ENCODE peak calls at places on chromosomes 4 and X, in six cellular contexts. One of them, this sample, is unnamed.

GRCh38 chr4:6362896-6363295 is 93.2 kb downstream of the WFS1 start:
- DNase-seq in amygdala: no peak
- DNase-seq in neural crest cell: peak; percentile 68
- DNase-seq in anterior cingulate cortex: no peak
- DNase-seq in adipocyte: peak; percentile 27
- DNase-seq in activated CD4-positive, alpha-beta T cell treated with anti-CD3 and anti-CD28 coated beads, Interleukin-2, amount 10 ng/mL, durations not matched to agents 7 days and 5 days: peak; percentile 53
- DNase-seq in this sample: peak; percentile 49

GRCh38 chr4:76802546-76803021 is 95.4 kb downstream of the SOWAHB start:
- DNase-seq in amygdala: no peak
- DNase-seq in neural crest cell: peak; percentile 16
- DNase-seq in anterior cingulate cortex: no peak
- DNase-seq in adipocyte: no peak
- DNase-seq in activated CD4-positive, alpha-beta T cell treated with anti-CD3 and anti-CD28 coated beads, Interleukin-2, amount 10 ng/mL, durations not matched to agents 7 days and 5 days: no peak
- DNase-seq in this sample: no peak

GRCh38 chr4:182604161-182604591 is 313.0 kb downstream of the DCTD start:
- DNase-seq in amygdala: no peak
- DNase-seq in neural crest cell: no peak
- DNase-seq in anterior cingulate cortex: no peak
- DNase-seq in adipocyte: peak; percentile 19
- DNase-seq in activated CD4-positive, alpha-beta T cell treated with anti-CD3 and anti-CD28 coated beads, Interleukin-2, amount 10 ng/mL, durations not matched to agents 7 days and 5 days: no peak
- DNase-seq in this sample: no peak

GRCh38 chr4:166432125-166432524 is 559.1 kb downstream of the TLL1 start:
- DNase-seq in amygdala: no peak
- DNase-seq in neural crest cell: no peak
- DNase-seq in anterior cingulate cortex: no peak
- DNase-seq in adipocyte: no peak
- DNase-seq in activated CD4-positive, alpha-beta T cell treated with anti-CD3 and anti-CD28 coated beads, Interleukin-2, amount 10 ng/mL, durations not matched to agents 7 days and 5 days: no peak
- DNase-seq in this sample: no peak

GRCh38 chr4:182492456-182492855 is 249.3 kb downstream of the TENM3 start:
- DNase-seq in amygdala: no peak
- DNase-seq in neural crest cell: no peak
- DNase-seq in anterior cingulate cortex: no peak
- DNase-seq in adipocyte: peak; percentile 71
- DNase-seq in activated CD4-positive, alpha-beta T cell treated with anti-CD3 and anti-CD28 coated beads, Interleukin-2, amount 10 ng/mL, durations not matched to agents 7 days and 5 days: no peak
- DNase-seq in this sample: no peak

GRCh38 chrX:70456256-70456655 is 11.6 kb downstream of the DLG3 start:
- DNase-seq in amygdala: no peak
- DNase-seq in neural crest cell: no peak
- DNase-seq in anterior cingulate cortex: no peak
- DNase-seq in adipocyte: no peak
- DNase-seq in activated CD4-positive, alpha-beta T cell treated with anti-CD3 and anti-CD28 coated beads, Interleukin-2, amount 10 ng/mL, durations not matched to agents 7 days and 5 days: no peak
- DNase-seq in this sample: peak; percentile 19

GRCh38 chr4:35151816-35152572 is 1092.3 kb downstream of the ARAP2 start:
- DNase-seq in amygdala: no peak
- DNase-seq in neural crest cell: peak; percentile 16
- DNase-seq in anterior cingulate cortex: no peak
- DNase-seq in adipocyte: no peak
- DNase-seq in activated CD4-positive, alpha-beta T cell treated with anti-CD3 and anti-CD28 coated beads, Interleukin-2, amount 10 ng/mL, durations not matched to agents 7 days and 5 days: no peak
- DNase-seq in this sample: no peak

GRCh38 chrX:26562156-26562555 is 346.2 kb downstream of the MAGEB5 start:
- DNase-seq in amygdala: no peak
- DNase-seq in neural crest cell: no peak
- DNase-seq in anterior cingulate cortex: no peak
- DNase-seq in adipocyte: no peak
- DNase-seq in activated CD4-positive, alpha-beta T cell treated with anti-CD3 and anti-CD28 coated beads, Interleukin-2, amount 10 ng/mL, durations not matched to agents 7 days and 5 days: no peak
- DNase-seq in this sample: no peak

GRCh38 chr4:67198757-67199156 is 346.5 kb downstream of the CENPC start:
- DNase-seq in amygdala: no peak
- DNase-seq in neural crest cell: no peak
- DNase-seq in anterior cingulate cortex: no peak
- DNase-seq in adipocyte: peak; percentile 65
- DNase-seq in activated CD4-positive, alpha-beta T cell treated with anti-CD3 and anti-CD28 coated beads, Interleukin-2, amount 10 ng/mL, durations not matched to agents 7 days and 5 days: no peak
- DNase-seq in this sample: no peak

GRCh38 chr4:39502034-39502658 is 25.1 kb downstream of the UGDH start:
- DNase-seq in amygdala: no peak
- DNase-seq in neural crest cell: no peak
- DNase-seq in anterior cingulate cortex: no peak
- DNase-seq in adipocyte: peak; percentile 85
- DNase-seq in activated CD4-positive, alpha-beta T cell treated with anti-CD3 and anti-CD28 coated beads, Interleukin-2, amount 10 ng/mL, durations not matched to agents 7 days and 5 days: no peak
- DNase-seq in this sample: no peak

GRCh38 chr4:1249731-1250526 is 999 bp upstream of the CTBP1 start:
- DNase-seq in amygdala: no peak
- DNase-seq in neural crest cell: no peak
- DNase-seq in anterior cingulate cortex: no peak
- DNase-seq in adipocyte: no peak
- DNase-seq in activated CD4-positive, alpha-beta T cell treated with anti-CD3 and anti-CD28 coated beads, Interleukin-2, amount 10 ng/mL, durations not matched to agents 7 days and 5 days: peak; percentile 47
- DNase-seq in this sample: peak; percentile 85

GRCh38 chr4:113311047-113311446 is 261.6 kb downstream of the ANK2 start:
- DNase-seq in amygdala: no peak
- DNase-seq in neural crest cell: no peak
- DNase-seq in anterior cingulate cortex: no peak
- DNase-seq in adipocyte: no peak
- DNase-seq in activated CD4-positive, alpha-beta T cell treated with anti-CD3 and anti-CD28 coated beads, Interleukin-2, amount 10 ng/mL, durations not matched to agents 7 days and 5 days: no peak
- DNase-seq in this sample: no peak

GRCh38 chr4:161254375-161254774 is 909.4 kb downstream of the FSTL5 start:
- DNase-seq in amygdala: no peak
- DNase-seq in neural crest cell: no peak
- DNase-seq in anterior cingulate cortex: no peak
- DNase-seq in adipocyte: no peak
- DNase-seq in activated CD4-positive, alpha-beta T cell treated with anti-CD3 and anti-CD28 coated beads, Interleukin-2, amount 10 ng/mL, durations not matched to agents 7 days and 5 days: no peak
- DNase-seq in this sample: no peak

GRCh38 chrX:129497146-129497805 is 26.0 kb downstream of the SMARCA1 start:
- DNase-seq in amygdala: no peak
- DNase-seq in neural crest cell: no peak
- DNase-seq in anterior cingulate cortex: no peak
- DNase-seq in adipocyte: no peak
- DNase-seq in activated CD4-positive, alpha-beta T cell treated with anti-CD3 and anti-CD28 coated beads, Interleukin-2, amount 10 ng/mL, durations not matched to agents 7 days and 5 days: no peak
- DNase-seq in this sample: no peak

GRCh38 chr4:36011381-36011780 is 232.9 kb downstream of the ARAP2 start:
- DNase-seq in amygdala: no peak
- DNase-seq in neural crest cell: no peak
- DNase-seq in anterior cingulate cortex: no peak
- DNase-seq in adipocyte: no peak
- DNase-seq in activated CD4-positive, alpha-beta T cell treated with anti-CD3 and anti-CD28 coated beads, Interleukin-2, amount 10 ng/mL, durations not matched to agents 7 days and 5 days: no peak
- DNase-seq in this sample: no peak

GRCh38 chrX:15913161-15913560 is 58.5 kb upstream of the AP1S2 start:
- DNase-seq in amygdala: no peak
- DNase-seq in neural crest cell: no peak
- DNase-seq in anterior cingulate cortex: no peak
- DNase-seq in adipocyte: no peak
- DNase-seq in activated CD4-positive, alpha-beta T cell treated with anti-CD3 and anti-CD28 coated beads, Interleukin-2, amount 10 ng/mL, durations not matched to agents 7 days and 5 days: no peak
- DNase-seq in this sample: no peak

GRCh38 chr4:151481813-151482212 is 72.8 kb downstream of the FHIP1A start:
- DNase-seq in amygdala: no peak
- DNase-seq in neural crest cell: no peak
- DNase-seq in anterior cingulate cortex: no peak
- DNase-seq in adipocyte: no peak
- DNase-seq in activated CD4-positive, alpha-beta T cell treated with anti-CD3 and anti-CD28 coated beads, Interleukin-2, amount 10 ng/mL, durations not matched to agents 7 days and 5 days: no peak
- DNase-seq in this sample: no peak

GRCh38 chrX:30906726-30907125 is 17.7 kb upstream of the TAB3 start:
- DNase-seq in amygdala: no peak
- DNase-seq in neural crest cell: no peak
- DNase-seq in anterior cingulate cortex: no peak
- DNase-seq in adipocyte: no peak
- DNase-seq in activated CD4-positive, alpha-beta T cell treated with anti-CD3 and anti-CD28 coated beads, Interleukin-2, amount 10 ng/mL, durations not matched to agents 7 days and 5 days: no peak
- DNase-seq in this sample: no peak

GRCh38 chrX:30659421-30659820 is 6.2 kb downstream of the GK start:
- DNase-seq in amygdala: no peak
- DNase-seq in neural crest cell: no peak
- DNase-seq in anterior cingulate cortex: no peak
- DNase-seq in adipocyte: peak; percentile 59
- DNase-seq in activated CD4-positive, alpha-beta T cell treated with anti-CD3 and anti-CD28 coated beads, Interleukin-2, amount 10 ng/mL, durations not matched to agents 7 days and 5 days: no peak
- DNase-seq in this sample: no peak

GRCh38 chrX:72019487-72019886 is 108.8 kb downstream of the NHSL2 start:
- DNase-seq in amygdala: no peak
- DNase-seq in neural crest cell: no peak
- DNase-seq in anterior cingulate cortex: no peak
- DNase-seq in adipocyte: no peak
- DNase-seq in activated CD4-positive, alpha-beta T cell treated with anti-CD3 and anti-CD28 coated beads, Interleukin-2, amount 10 ng/mL, durations not matched to agents 7 days and 5 days: no peak
- DNase-seq in this sample: no peak

GRCh38 chrX:134908235-134908834 is 82.5 kb upstream of the SMIM10 start:
- DNase-seq in amygdala: no peak
- DNase-seq in neural crest cell: no peak
- DNase-seq in anterior cingulate cortex: no peak
- DNase-seq in adipocyte: peak; percentile 15
- DNase-seq in activated CD4-positive, alpha-beta T cell treated with anti-CD3 and anti-CD28 coated beads, Interleukin-2, amount 10 ng/mL, durations not matched to agents 7 days and 5 days: peak; percentile 40
- DNase-seq in this sample: no peak

GRCh38 chr4:3654036-3654807 is 112.0 kb upstream of the ADRA2C start:
- DNase-seq in amygdala: no peak
- DNase-seq in neural crest cell: no peak
- DNase-seq in anterior cingulate cortex: no peak
- DNase-seq in adipocyte: no peak
- DNase-seq in activated CD4-positive, alpha-beta T cell treated with anti-CD3 and anti-CD28 coated beads, Interleukin-2, amount 10 ng/mL, durations not matched to agents 7 days and 5 days: no peak
- DNase-seq in this sample: no peak

GRCh38 chr4:102862747-102863146 is 6.0 kb upstream of the CISD2 start:
- DNase-seq in amygdala: no peak
- DNase-seq in neural crest cell: no peak
- DNase-seq in anterior cingulate cortex: no peak
- DNase-seq in adipocyte: no peak
- DNase-seq in activated CD4-positive, alpha-beta T cell treated with anti-CD3 and anti-CD28 coated beads, Interleukin-2, amount 10 ng/mL, durations not matched to agents 7 days and 5 days: no peak
- DNase-seq in this sample: no peak

GRCh38 chr4:73520821-73521220 is 39.3 kb downstream of the AFM start:
- DNase-seq in amygdala: no peak
- DNase-seq in neural crest cell: no peak
- DNase-seq in anterior cingulate cortex: no peak
- DNase-seq in adipocyte: peak; percentile 17
- DNase-seq in activated CD4-positive, alpha-beta T cell treated with anti-CD3 and anti-CD28 coated beads, Interleukin-2, amount 10 ng/mL, durations not matched to agents 7 days and 5 days: no peak
- DNase-seq in this sample: no peak

GRCh38 chrX:30649859-30650258 is 3.4 kb upstream of the GK start:
- DNase-seq in amygdala: no peak
- DNase-seq in neural crest cell: no peak
- DNase-seq in anterior cingulate cortex: no peak
- DNase-seq in adipocyte: no peak
- DNase-seq in activated CD4-positive, alpha-beta T cell treated with anti-CD3 and anti-CD28 coated beads, Interleukin-2, amount 10 ng/mL, durations not matched to agents 7 days and 5 days: peak; percentile 17
- DNase-seq in this sample: peak; percentile 59

GRCh38 chr4:111957131-111957530 is 188.1 kb upstream of the FAM241A start:
- DNase-seq in amygdala: no peak
- DNase-seq in neural crest cell: no peak
- DNase-seq in anterior cingulate cortex: no peak
- DNase-seq in adipocyte: no peak
- DNase-seq in activated CD4-positive, alpha-beta T cell treated with anti-CD3 and anti-CD28 coated beads, Interleukin-2, amount 10 ng/mL, durations not matched to agents 7 days and 5 days: no peak
- DNase-seq in this sample: no peak

GRCh38 chrX:23884427-23885024 is 23.2 kb downstream of the APOO start:
- DNase-seq in amygdala: no peak
- DNase-seq in neural crest cell: no peak
- DNase-seq in anterior cingulate cortex: no peak
- DNase-seq in adipocyte: no peak
- DNase-seq in activated CD4-positive, alpha-beta T cell treated with anti-CD3 and anti-CD28 coated beads, Interleukin-2, amount 10 ng/mL, durations not matched to agents 7 days and 5 days: no peak
- DNase-seq in this sample: no peak

GRCh38 chr4:139176299-139177048 is 544 bp downstream of the ELF2 start:
- DNase-seq in amygdala: peak; percentile 82
- DNase-seq in neural crest cell: peak; percentile 62
- DNase-seq in anterior cingulate cortex: peak; percentile 56
- DNase-seq in adipocyte: peak; percentile 88
- DNase-seq in activated CD4-positive, alpha-beta T cell treated with anti-CD3 and anti-CD28 coated beads, Interleukin-2, amount 10 ng/mL, durations not matched to agents 7 days and 5 days: peak; percentile 71
- DNase-seq in this sample: peak; percentile 70